ENCODE peak calls at places on chromosomes 11 and 22, in five cellular contexts. C is amygdala, N is mesenteric fat pad, D is kidney, R is foreskin fibroblast. S is an unnamed sample.

GRCh38 chr22:49269928-49270327 is 557.7 kb downstream of the BRD1 start:
- DNase-seq in C (no peak), N (peak; percentile 86), D (no peak), R (no peak), S (no peak)

GRCh38 chr22:32175751-32176644 is 16.9 kb upstream of the C22orf42 start:
- DNase-seq in C (peak; percentile 10), N (no peak), D (no peak), R (no peak), S (no peak)

GRCh38 chr11:128942807-128943430 is at the start of gene TP53AIP1:
- DNase-seq in C (no peak), N (no peak), D (no peak), R (peak; percentile 46), S (no peak)

GRCh38 chr11:112315057-112315720 is 54.5 kb upstream of the PLET1 start:
- DNase-seq in C (no peak), N (no peak), D (no peak), R (no peak), S (no peak)

GRCh38 chr11:119380160-119380815 is 1.2 kb downstream of the USP2 start:
- DNase-seq in C (no peak), N (peak; percentile 87), D (peak; percentile 70), R (peak; percentile 21), S (peak; percentile 5)

GRCh38 chr11:94020777-94021615 is at the start of gene HEPHL1:
- DNase-seq in C (no peak), N (no peak), D (no peak), R (no peak), S (no peak)

GRCh38 chr11:67584205-67584880 is 731 bp downstream of the GSTP1 start:
- DNase-seq in C (peak; percentile 50), N (no peak), D (peak; percentile 93), R (peak; percentile 80), S (peak; percentile 62)

GRCh38 chr11:35151241-35151640 is 12.3 kb downstream of the CD44 start:
- DNase-seq in C (no peak), N (no peak), D (no peak), R (peak; percentile 60), S (no peak)

GRCh38 chr22:48618326-48618725 is 1209.3 kb downstream of the BRD1 start:
- DNase-seq in C (no peak), N (no peak), D (no peak), R (no peak), S (no peak)

GRCh38 chr11:107040447-107041444 is 22.5 kb upstream of the GUCY1A2 start:
- DNase-seq in C (no peak), N (no peak), D (no peak), R (peak; percentile 12), S (no peak)

GRCh38 chr11:31045335-31045734 is 324.2 kb downstream of the DCDC1 start:
- DNase-seq in C (no peak), N (no peak), D (no peak), R (no peak), S (no peak)

GRCh38 chr11:106391771-106392412 is 314.4 kb downstream of the AASDHPPT start:
- DNase-seq in C (no peak), N (no peak), D (no peak), R (peak; percentile 74), S (no peak)

GRCh38 chr11:111775024-111775710 is 9.0 kb upstream of the PPP2R1B start:
- DNase-seq in C (no peak), N (no peak), D (no peak), R (peak; percentile 39), S (peak; percentile 49)

GRCh38 chr22:37020192-37020479 is 594 bp downstream of the MPST start:
- DNase-seq in C (no peak), N (no peak), D (no peak), R (peak; percentile 72), S (no peak)

GRCh38 chr11:898160-898517 is 12.5 kb downstream of the CHID1 start:
- DNase-seq in C (peak; percentile 49), N (no peak), D (no peak), R (peak; percentile 57), S (no peak)

GRCh38 chr11:2919837-2920236 is 9.4 kb downstream of the PHLDA2 start:
- DNase-seq in C (no peak), N (no peak), D (peak; percentile 69), R (no peak), S (no peak)

GRCh38 chr22:35154937-35155387 is 89.0 kb downstream of the ISX start:
- DNase-seq in C (peak; percentile 7), N (no peak), D (no peak), R (peak; percentile 67), S (peak; percentile 51)

GRCh38 chr22:50271519-50271970 is 1.4 kb upstream of the MAPK11 start:
- DNase-seq in C (peak; percentile 59), N (no peak), D (no peak), R (peak; percentile 82), S (no peak)

GRCh38 chr11:112613051-112613972 is 347.9 kb upstream of the NCAM1 start:
- DNase-seq in C (no peak), N (no peak), D (no peak), R (peak; percentile 10), S (no peak)